ENCODE peak calls at places on chromosomes 6 and 20, in six cellular contexts. Q is foreskin fibroblast, S is mammary epithelial cell, F is tibial artery, B is KBM-7, V is hypothalamus. D is an unnamed sample.

GRCh38 chr20:12030470-12030869 is 112.8 kb downstream of the BTBD3 start:
- DNase-seq in B (no peak), S (no peak), V (no peak), F (no peak), Q (no peak), D (no peak)

GRCh38 chr6:93057584-93057983 is 361.8 kb downstream of the EPHA7 start:
- DNase-seq in V (no peak), B (no peak), Q (no peak), F (no peak), S (no peak), D (no peak)

GRCh38 chr20:63095718-63096654 is 89.2 kb upstream of the BHLHE23 start:
- DNase-seq in Q (no peak), B (no peak), F (peak), S (no peak), V (no peak), D (no peak)

GRCh38 chr20:36461600-36462439 is 79.5 kb upstream of the MYL9 start:
- DNase-seq in Q (peak), V (peak), F (peak), B (peak), S (peak), D (no peak)

GRCh38 chr6:3585320-3585935 is 128.6 kb upstream of the SLC22A23 start:
- DNase-seq in V (no peak), Q (peak), F (no peak), S (peak), B (no peak), D (peak)

GRCh38 chr6:91634791-91635190 is 1047.9 kb upstream of the MAP3K7 start:
- DNase-seq in V (no peak), F (no peak), B (no peak), Q (no peak), S (peak), D (no peak)

GRCh38 chr6:153947817-153948447 is 91.1 kb upstream of the OPRM1 start:
- DNase-seq in S (peak), F (no peak), B (peak), Q (no peak), V (peak), D (no peak)

GRCh38 chr20:63381781-63382431 is 20.8 kb upstream of the CHRNA4 start:
- DNase-seq in Q (peak), V (peak), F (no peak), S (no peak), B (peak), D (no peak)

GRCh38 chr6:154868143-154868594 is 126.9 kb upstream of the TIAM2 start:
- DNase-seq in B (peak), F (no peak), V (no peak), S (peak), Q (peak), D (peak)

GRCh38 chr6:63814459-63814858 is 178.9 kb downstream of the PHF3 start:
- DNase-seq in V (no peak), F (no peak), Q (peak), B (no peak), S (no peak), D (no peak)

GRCh38 chr6:14472964-14473363 is 355.4 kb downstream of the CD83 start:
- DNase-seq in B (peak), F (no peak), V (no peak), Q (peak), S (no peak), D (no peak)

GRCh38 chr6:154767419-154767818 is 34.2 kb downstream of the SCAF8 start:
- DNase-seq in V (no peak), B (no peak), S (no peak), F (no peak), Q (no peak), D (no peak)

GRCh38 chr6:140269766-140270165 is 895.3 kb upstream of the CITED2 start:
- DNase-seq in B (no peak), Q (peak), F (no peak), V (no peak), S (peak), D (no peak)

GRCh38 chr6:51949451-51949850 is 138.0 kb downstream of the PKHD1 start:
- DNase-seq in Q (no peak), B (no peak), F (no peak), V (no peak), S (no peak), D (no peak)

GRCh38 chr6:147561742-147562141 is 53.3 kb downstream of the SAMD5 start:
- DNase-seq in S (peak), B (no peak), F (no peak), Q (peak), V (no peak), D (no peak)

GRCh38 chr20:47489448-47489872 is 12.2 kb upstream of the NCOA3 start:
- DNase-seq in B (peak), Q (no peak), S (no peak), F (peak), V (no peak), D (no peak)

GRCh38 chr6:105326838-105327745 is 75.8 kb downstream of the PREP start:
- DNase-seq in Q (peak), V (no peak), S (peak), F (no peak), B (no peak), D (no peak)

GRCh38 chr20:14757728-14758127 is 420.3 kb upstream of the FLRT3 start:
- DNase-seq in B (no peak), V (no peak), F (no peak), S (no peak), Q (no peak), D (no peak)

GRCh38 chr20:10611357-10611756 is 62.4 kb downstream of the JAG1 start:
- DNase-seq in Q (peak), V (no peak), F (no peak), S (peak), B (no peak), D (no peak)

GRCh38 chr6:79570129-79570801 is 33.0 kb upstream of the LCA5 start:
- DNase-seq in Q (peak), S (peak), V (no peak), B (no peak), F (no peak), D (peak)